ENCODE peak calls at places on chromosomes 12 and 14, in five cellular contexts. One of them, this sample, is unnamed.

GRCh38 chr14:75554482-75554881 is 23.9 kb upstream of the FLVCR2 start:
- DNase-seq in CD8-positive, alpha-beta T cell: no peak
- DNase-seq in right atrium auricular region: no peak
- DNase-seq in astrocyte of the cerebellum: no peak
- DNase-seq in AG09319: no peak
- DNase-seq in this sample: peak; percentile 33

GRCh38 chr14:26863736-26864135 is 265.9 kb upstream of the NOVA1 start:
- DNase-seq in CD8-positive, alpha-beta T cell: no peak
- DNase-seq in right atrium auricular region: no peak
- DNase-seq in astrocyte of the cerebellum: peak; percentile 34
- DNase-seq in AG09319: no peak
- DNase-seq in this sample: peak; percentile 41

GRCh38 chr12:32589165-32589891 is 89.8 kb upstream of the DNM1L start:
- DNase-seq in astrocyte of the cerebellum: no peak
- DNase-seq in right atrium auricular region: no peak
- DNase-seq in AG09319: no peak
- DNase-seq in CD8-positive, alpha-beta T cell: no peak
- DNase-seq in this sample: no peak

GRCh38 chr12:97026901-97027300 is 119.8 kb downstream of the NEDD1 start:
- DNase-seq in astrocyte of the cerebellum: no peak
- DNase-seq in right atrium auricular region: no peak
- DNase-seq in AG09319: no peak
- DNase-seq in CD8-positive, alpha-beta T cell: no peak
- DNase-seq in this sample: no peak

GRCh38 chr12:93827179-93827578 is 150.0 kb downstream of the CRADD start:
- DNase-seq in right atrium auricular region: no peak
- DNase-seq in CD8-positive, alpha-beta T cell: no peak
- DNase-seq in astrocyte of the cerebellum: no peak
- DNase-seq in AG09319: no peak
- DNase-seq in this sample: no peak

GRCh38 chr14:105839425-105840265 is 313.3 kb downstream of the TMEM121 start:
- DNase-seq in right atrium auricular region: peak; percentile 46
- DNase-seq in AG09319: no peak
- DNase-seq in CD8-positive, alpha-beta T cell: no peak
- DNase-seq in astrocyte of the cerebellum: no peak
- DNase-seq in this sample: no peak

GRCh38 chr14:67050892-67051291 is 138.3 kb upstream of the GARIN2 start:
- DNase-seq in CD8-positive, alpha-beta T cell: no peak
- DNase-seq in AG09319: no peak
- DNase-seq in astrocyte of the cerebellum: no peak
- DNase-seq in right atrium auricular region: no peak
- DNase-seq in this sample: peak; percentile 17

GRCh38 chr12:124940143-124940392 is 25.6 kb upstream of the UBC start:
- DNase-seq in astrocyte of the cerebellum: no peak
- DNase-seq in CD8-positive, alpha-beta T cell: no peak
- DNase-seq in right atrium auricular region: no peak
- DNase-seq in AG09319: no peak
- DNase-seq in this sample: no peak

GRCh38 chr14:28765907-28766504 is 581 bp upstream of the FOXG1 start:
- DNase-seq in CD8-positive, alpha-beta T cell: no peak
- DNase-seq in astrocyte of the cerebellum: no peak
- DNase-seq in right atrium auricular region: no peak
- DNase-seq in AG09319: no peak
- DNase-seq in this sample: peak; percentile 19

GRCh38 chr14:106094654-106095189 is 568.3 kb downstream of the TMEM121 start:
- DNase-seq in right atrium auricular region: no peak
- DNase-seq in CD8-positive, alpha-beta T cell: no peak
- DNase-seq in astrocyte of the cerebellum: no peak
- DNase-seq in AG09319: no peak
- DNase-seq in this sample: no peak

GRCh38 chr14:54187439-54187838 is 209.4 kb upstream of the CDKN3 start:
- DNase-seq in CD8-positive, alpha-beta T cell: no peak
- DNase-seq in right atrium auricular region: no peak
- DNase-seq in AG09319: no peak
- DNase-seq in astrocyte of the cerebellum: no peak
- DNase-seq in this sample: no peak

GRCh38 chr12:124745468-124745890 is 118.2 kb downstream of the SCARB1 start:
- DNase-seq in right atrium auricular region: no peak
- DNase-seq in CD8-positive, alpha-beta T cell: no peak
- DNase-seq in AG09319: no peak
- DNase-seq in astrocyte of the cerebellum: no peak
- DNase-seq in this sample: no peak

GRCh38 chr12:2054091-2055018 is 1.6 kb downstream of the CACNA1C start:
- DNase-seq in CD8-positive, alpha-beta T cell: no peak
- DNase-seq in astrocyte of the cerebellum: no peak
- DNase-seq in right atrium auricular region: no peak
- DNase-seq in AG09319: no peak
- DNase-seq in this sample: no peak

GRCh38 chr14:99549684-99550083 is 54.3 kb downstream of the CCDC85C start:
- DNase-seq in CD8-positive, alpha-beta T cell: no peak
- DNase-seq in AG09319: no peak
- DNase-seq in right atrium auricular region: no peak
- DNase-seq in astrocyte of the cerebellum: no peak
- DNase-seq in this sample: no peak

GRCh38 chr12:49017764-49018281 is 753 bp downstream of the PRKAG1 start:
- DNase-seq in right atrium auricular region: no peak
- DNase-seq in AG09319: no peak
- DNase-seq in astrocyte of the cerebellum: no peak
- DNase-seq in CD8-positive, alpha-beta T cell: no peak
- DNase-seq in this sample: peak; percentile 62

GRCh38 chr12:124753230-124753595 is 110.5 kb downstream of the SCARB1 start:
- DNase-seq in AG09319: no peak
- DNase-seq in astrocyte of the cerebellum: no peak
- DNase-seq in CD8-positive, alpha-beta T cell: no peak
- DNase-seq in right atrium auricular region: no peak
- DNase-seq in this sample: no peak

GRCh38 chr14:54782803-54783659 is 119.6 kb downstream of the GCH1 start:
- DNase-seq in right atrium auricular region: no peak
- DNase-seq in CD8-positive, alpha-beta T cell: no peak
- DNase-seq in astrocyte of the cerebellum: no peak
- DNase-seq in AG09319: no peak
- DNase-seq in this sample: no peak

GRCh38 chr12:68159681-68160304 is at the start of gene IFNG:
- DNase-seq in astrocyte of the cerebellum: no peak
- DNase-seq in CD8-positive, alpha-beta T cell: no peak
- DNase-seq in AG09319: no peak
- DNase-seq in right atrium auricular region: no peak
- DNase-seq in this sample: no peak

GRCh38 chr12:86376052-86376451 is 119.9 kb upstream of the MGAT4C start:
- DNase-seq in CD8-positive, alpha-beta T cell: no peak
- DNase-seq in right atrium auricular region: no peak
- DNase-seq in astrocyte of the cerebellum: no peak
- DNase-seq in AG09319: no peak
- DNase-seq in this sample: no peak
- TF ChIP-seq CTCF in CD8-positive, alpha-beta T cell: no peak
- TF ChIP-seq CTCF in right atrium auricular region: no peak
- TF ChIP-seq CTCF in astrocyte of the cerebellum: no peak
- TF ChIP-seq CTCF in AG09319: no peak
- TF ChIP-seq CTCF in this sample: no peak

DNA sequence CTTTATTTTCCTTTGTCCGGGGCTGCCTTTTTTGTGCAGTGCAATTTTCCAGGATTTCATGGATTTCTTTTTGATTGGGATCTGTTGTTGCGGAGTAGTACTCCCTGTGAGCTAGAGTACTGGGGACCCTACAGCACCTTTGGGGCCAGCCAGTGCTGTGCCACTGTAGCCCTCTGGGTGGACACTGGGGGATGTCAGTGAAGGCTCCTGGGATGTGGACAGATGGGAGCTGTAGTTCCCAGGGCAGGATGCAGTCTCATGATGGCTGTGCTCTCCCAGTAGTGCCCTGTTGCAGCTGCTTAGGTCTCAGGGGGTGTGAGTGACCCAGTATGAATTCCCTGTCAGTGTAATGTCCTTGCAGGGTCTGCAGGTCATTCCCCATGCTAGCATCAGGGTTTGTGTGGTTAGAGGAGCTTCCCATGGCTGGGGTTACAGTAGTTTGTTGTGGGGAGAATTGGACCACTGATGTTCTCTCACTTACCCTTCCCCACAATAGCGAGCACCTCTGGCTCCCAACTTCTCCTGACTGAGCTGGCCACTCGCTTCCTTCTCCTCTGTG is 72.2 kb downstream of the BRMS1L start:
- DNase-seq in astrocyte of the cerebellum: no peak
- DNase-seq in CD8-positive, alpha-beta T cell: no peak
- DNase-seq in AG09319: no peak
- DNase-seq in right atrium auricular region: no peak
- DNase-seq in this sample: no peak
- TF ChIP-seq CTCF in astrocyte of the cerebellum: no peak
- TF ChIP-seq CTCF in CD8-positive, alpha-beta T cell: no peak
- TF ChIP-seq CTCF in AG09319: no peak
- TF ChIP-seq CTCF in right atrium auricular region: no peak
- TF ChIP-seq CTCF in this sample: no peak

GRCh38 chr14:68926236-68926635 is 52.9 kb downstream of the ACTN1 start:
- DNase-seq in AG09319: no peak
- DNase-seq in CD8-positive, alpha-beta T cell: no peak
- DNase-seq in right atrium auricular region: no peak
- DNase-seq in astrocyte of the cerebellum: no peak
- DNase-seq in this sample: no peak
- TF ChIP-seq CTCF in AG09319: peak; percentile 30
- TF ChIP-seq CTCF in CD8-positive, alpha-beta T cell: peak; percentile 21
- TF ChIP-seq CTCF in right atrium auricular region: no peak
- TF ChIP-seq CTCF in astrocyte of the cerebellum: peak; percentile 50
- TF ChIP-seq CTCF in this sample: no peak

GRCh38 chr12:66351301-66351700 is 49.0 kb downstream of the HELB start:
- DNase-seq in AG09319: no peak
- DNase-seq in astrocyte of the cerebellum: no peak
- DNase-seq in right atrium auricular region: no peak
- DNase-seq in CD8-positive, alpha-beta T cell: no peak
- DNase-seq in this sample: no peak

GRCh38 chr12:66352899-66353298 is 50.6 kb downstream of the HELB start:
- DNase-seq in astrocyte of the cerebellum: no peak
- DNase-seq in AG09319: no peak
- DNase-seq in CD8-positive, alpha-beta T cell: no peak
- DNase-seq in right atrium auricular region: no peak
- DNase-seq in this sample: no peak

GRCh38 chr12:66354291-66354690 is 52.0 kb downstream of the HELB start:
- DNase-seq in AG09319: no peak
- DNase-seq in astrocyte of the cerebellum: peak; percentile 53
- DNase-seq in CD8-positive, alpha-beta T cell: no peak
- DNase-seq in right atrium auricular region: no peak
- DNase-seq in this sample: no peak

DNA sequence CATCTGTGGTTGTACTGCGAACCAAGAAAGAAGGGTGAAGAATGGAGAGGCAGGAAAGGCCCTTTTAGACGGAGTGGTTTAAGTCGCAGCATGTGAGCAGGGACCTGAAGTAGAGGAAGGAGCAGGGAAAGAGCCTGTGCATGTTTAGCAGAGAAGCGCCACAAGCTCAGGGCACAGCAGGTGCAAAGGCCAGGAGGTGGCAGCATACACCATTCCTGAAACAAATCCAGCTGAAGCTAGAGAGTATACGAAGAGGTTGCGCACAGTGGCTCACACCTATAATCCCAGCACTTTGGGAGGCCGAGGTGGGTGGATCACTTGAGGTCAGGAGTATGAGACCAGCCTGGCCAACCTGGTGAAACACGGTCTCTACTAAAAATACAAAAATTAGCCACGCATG is 49.9 kb downstream of the HELB start:
- DNase-seq in AG09319: no peak
- DNase-seq in astrocyte of the cerebellum: no peak
- DNase-seq in CD8-positive, alpha-beta T cell: no peak
- DNase-seq in right atrium auricular region: no peak
- DNase-seq in this sample: peak; percentile 9
- TF ChIP-seq CTCF in AG09319: peak; percentile 33
- TF ChIP-seq CTCF in astrocyte of the cerebellum: peak; percentile 44
- TF ChIP-seq CTCF in CD8-positive, alpha-beta T cell: no peak
- TF ChIP-seq CTCF in right atrium auricular region: no peak
- TF ChIP-seq CTCF in this sample: peak; percentile 28

GRCh38 chr14:104685216-104685997 is 4.0 kb upstream of the INF2 start:
- DNase-seq in right atrium auricular region: no peak
- DNase-seq in astrocyte of the cerebellum: no peak
- DNase-seq in AG09319: no peak
- DNase-seq in CD8-positive, alpha-beta T cell: no peak
- DNase-seq in this sample: no peak

GRCh38 chr14:104685998-104686610 is 3.3 kb upstream of the INF2 start:
- DNase-seq in CD8-positive, alpha-beta T cell: no peak
- DNase-seq in astrocyte of the cerebellum: no peak
- DNase-seq in right atrium auricular region: no peak
- DNase-seq in AG09319: no peak
- DNase-seq in this sample: no peak

GRCh38 chr14:104687601-104688504 is 1.6 kb upstream of the INF2 start:
- DNase-seq in right atrium auricular region: peak; percentile 80
- DNase-seq in astrocyte of the cerebellum: no peak
- DNase-seq in CD8-positive, alpha-beta T cell: no peak
- DNase-seq in AG09319: no peak
- DNase-seq in this sample: peak; percentile 55

GRCh38 chr14:104688505-104688754 is 988 bp upstream of the INF2 start:
- DNase-seq in AG09319: no peak
- DNase-seq in astrocyte of the cerebellum: no peak
- DNase-seq in CD8-positive, alpha-beta T cell: no peak
- DNase-seq in right atrium auricular region: no peak
- DNase-seq in this sample: no peak

DNA sequence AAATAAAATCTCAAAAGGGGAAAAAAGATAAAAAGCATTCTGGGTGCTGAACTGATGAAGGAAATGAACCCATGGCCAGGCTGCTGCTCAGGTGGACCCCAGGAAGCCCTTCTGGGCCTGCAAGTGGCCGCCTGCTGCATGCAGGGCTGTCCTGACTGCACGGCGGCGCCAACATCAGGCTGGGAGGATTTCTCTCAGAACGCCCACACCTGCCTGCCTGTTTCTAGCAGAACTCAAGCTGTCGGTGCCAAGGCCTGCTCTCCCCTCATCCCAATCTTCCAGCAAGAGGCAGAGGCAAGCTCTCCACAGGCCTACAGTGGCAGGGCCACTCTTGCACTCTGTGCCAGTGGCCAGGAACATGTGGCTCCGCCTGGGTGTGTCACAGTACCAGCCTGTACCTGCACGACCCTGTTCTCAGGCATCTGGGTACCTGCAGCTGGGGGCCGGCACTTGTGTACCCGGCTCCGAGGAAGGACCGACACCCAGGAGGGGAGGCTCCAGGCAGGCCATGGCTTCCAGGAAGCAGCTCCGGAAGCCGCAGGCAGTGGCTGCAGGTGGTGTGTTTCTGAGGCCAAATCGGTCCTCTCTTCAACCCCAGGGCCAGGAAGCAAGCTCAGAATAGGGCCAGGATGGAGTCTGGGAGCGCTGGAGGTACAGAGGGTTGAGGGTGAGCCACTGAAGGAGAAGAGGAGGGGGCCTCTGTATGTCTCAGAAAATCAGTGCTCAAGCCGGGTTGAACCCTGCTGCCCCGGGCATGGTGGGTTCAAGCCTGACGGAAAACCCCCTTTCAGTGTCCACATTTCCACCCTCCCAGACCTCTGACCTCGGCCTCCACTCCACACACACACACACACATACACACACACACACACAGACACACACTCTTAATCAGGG is 2.5 kb upstream of the INF2 start:
- DNase-seq in astrocyte of the cerebellum: no peak
- DNase-seq in AG09319: no peak
- DNase-seq in right atrium auricular region: no peak
- DNase-seq in CD8-positive, alpha-beta T cell: peak; percentile 25
- DNase-seq in this sample: no peak
- TF ChIP-seq CTCF in astrocyte of the cerebellum: no peak
- TF ChIP-seq CTCF in AG09319: no peak
- TF ChIP-seq CTCF in right atrium auricular region: no peak
- TF ChIP-seq CTCF in CD8-positive, alpha-beta T cell: no peak
- TF ChIP-seq CTCF in this sample: no peak

This sample was measured in fibroblast of lung.